ENCODE peak calls at places on chromosomes 13 and 19, in seven cellular contexts. One of them, this sample, is unnamed. For H3K4me1, the result is how much of the 10 kb centered on the place peaks cover.

GRCh38 chr13:108528303-108528702 is 101.1 kb upstream of the MYO16 start:
- DNase-seq in OCI-LY7: no peak
- DNase-seq in GM23338: no peak
- DNase-seq in GM23248: no peak
- DNase-seq in neural progenitor cell: no peak
- DNase-seq in MM.1S: no peak
- DNase-seq in HCT116: no peak
- DNase-seq in this sample: no peak

GRCh38 chr13:110319774-110320509 is 12.9 kb downstream of the COL4A2 start:
- DNase-seq in OCI-LY7: no peak
- DNase-seq in GM23338: no peak
- DNase-seq in GM23248: peak
- DNase-seq in neural progenitor cell: no peak
- DNase-seq in MM.1S: no peak
- DNase-seq in HCT116: peak
- DNase-seq in this sample: peak

GRCh38 chr13:92390217-92390616 is 836.4 kb upstream of the GPC6 start:
- DNase-seq in OCI-LY7: no peak
- DNase-seq in GM23338: no peak
- DNase-seq in GM23248: no peak
- DNase-seq in neural progenitor cell: no peak
- DNase-seq in MM.1S: peak
- DNase-seq in HCT116: no peak
- DNase-seq in this sample: no peak

GRCh38 chr19:16497837-16498236 is 1.6 kb downstream of the C19orf44 start:
- DNase-seq in OCI-LY7: no peak
- DNase-seq in GM23338: no peak
- DNase-seq in GM23248: no peak
- DNase-seq in neural progenitor cell: no peak
- DNase-seq in MM.1S: no peak
- DNase-seq in HCT116: no peak
- DNase-seq in this sample: no peak

GRCh38 chr13:37752156-37752555 is 117.4 kb downstream of the TRPC4 start:
- DNase-seq in OCI-LY7: no peak
- DNase-seq in GM23338: no peak
- DNase-seq in GM23248: no peak
- DNase-seq in neural progenitor cell: no peak
- DNase-seq in MM.1S: no peak
- DNase-seq in HCT116: no peak
- DNase-seq in this sample: no peak

GRCh38 chr13:42812311-42812710 is 30.9 kb downstream of the FAM216B start:
- DNase-seq in OCI-LY7: no peak
- DNase-seq in GM23338: no peak
- DNase-seq in GM23248: peak
- DNase-seq in neural progenitor cell: no peak
- DNase-seq in MM.1S: no peak
- DNase-seq in HCT116: no peak
- DNase-seq in this sample: no peak

GRCh38 chr19:17340302-17340870 is 3.0 kb downstream of the GTPBP3 start:
- DNase-seq in OCI-LY7: no peak
- DNase-seq in GM23338: peak
- DNase-seq in GM23248: no peak
- DNase-seq in neural progenitor cell: peak
- DNase-seq in MM.1S: no peak
- DNase-seq in HCT116: no peak
- DNase-seq in this sample: peak

GRCh38 chr13:69776937-69777336 is 330.7 kb upstream of the ATXN8OS start:
- DNase-seq in OCI-LY7: no peak
- DNase-seq in GM23338: no peak
- DNase-seq in GM23248: no peak
- DNase-seq in neural progenitor cell: no peak
- DNase-seq in MM.1S: no peak
- DNase-seq in HCT116: no peak
- DNase-seq in this sample: no peak

GRCh38 chr13:74575729-74576125 is 441.5 kb upstream of the KLF12 start:
- DNase-seq in OCI-LY7: no peak
- DNase-seq in GM23338: peak
- DNase-seq in GM23248: peak
- DNase-seq in neural progenitor cell: peak
- DNase-seq in MM.1S: peak
- DNase-seq in HCT116: no peak
- DNase-seq in this sample: peak

GRCh38 chr19:5246554-5247155 is 94.0 kb downstream of the PTPRS start:
- DNase-seq in OCI-LY7: no peak
- DNase-seq in GM23338: no peak
- DNase-seq in GM23248: no peak
- DNase-seq in neural progenitor cell: no peak
- DNase-seq in MM.1S: peak
- DNase-seq in HCT116: no peak
- DNase-seq in this sample: no peak

GRCh38 chr19:6233827-6234511 is 45.8 kb downstream of the MLLT1 start:
- DNase-seq in OCI-LY7: no peak
- DNase-seq in GM23338: no peak
- DNase-seq in GM23248: no peak
- DNase-seq in neural progenitor cell: no peak
- DNase-seq in MM.1S: no peak
- DNase-seq in HCT116: no peak
- DNase-seq in this sample: no peak

GRCh38 chr13:35764359-35765015 is 288.0 kb upstream of the MAB21L1 start:
- DNase-seq in OCI-LY7: no peak
- DNase-seq in GM23338: no peak
- DNase-seq in GM23248: peak
- DNase-seq in neural progenitor cell: no peak
- DNase-seq in MM.1S: no peak
- DNase-seq in HCT116: no peak
- DNase-seq in this sample: no peak

GRCh38 chr19:37867831-37868230 is 38.6 kb downstream of the WDR87 start:
- DNase-seq in OCI-LY7: no peak
- DNase-seq in GM23338: no peak
- DNase-seq in GM23248: peak
- DNase-seq in neural progenitor cell: no peak
- DNase-seq in MM.1S: no peak
- DNase-seq in HCT116: no peak
- DNase-seq in this sample: peak

GRCh38 chr19:46080561-46080960 is 39.8 kb upstream of the IGFL4 start:
- DNase-seq in OCI-LY7: no peak
- DNase-seq in GM23338: no peak
- DNase-seq in GM23248: peak
- DNase-seq in neural progenitor cell: no peak
- DNase-seq in MM.1S: no peak
- DNase-seq in HCT116: no peak
- DNase-seq in this sample: peak

GRCh38 chr13:49649963-49650312 is 21.6 kb downstream of the ARL11 start:
- DNase-seq in OCI-LY7: no peak
- DNase-seq in GM23338: no peak
- DNase-seq in GM23248: no peak
- DNase-seq in neural progenitor cell: no peak
- DNase-seq in MM.1S: no peak
- DNase-seq in HCT116: no peak
- DNase-seq in this sample: no peak

GRCh38 chr13:49645451-49645850 is 17.1 kb downstream of the ARL11 start:
- DNase-seq in OCI-LY7: no peak
- DNase-seq in GM23338: no peak
- DNase-seq in GM23248: no peak
- DNase-seq in neural progenitor cell: no peak
- DNase-seq in MM.1S: no peak
- DNase-seq in HCT116: no peak
- DNase-seq in this sample: no peak

GRCh38 chr13:49643003-49643651 is 14.8 kb downstream of the ARL11 start:
- DNase-seq in OCI-LY7: peak
- DNase-seq in GM23338: no peak
- DNase-seq in GM23248: no peak
- DNase-seq in neural progenitor cell: no peak
- DNase-seq in MM.1S: no peak
- DNase-seq in HCT116: no peak
- DNase-seq in this sample: no peak

GRCh38 chr13:49649244-49649962 is 21.1 kb downstream of the ARL11 start:
- DNase-seq in OCI-LY7: no peak
- DNase-seq in GM23338: peak
- DNase-seq in GM23248: peak
- DNase-seq in neural progenitor cell: peak
- DNase-seq in MM.1S: no peak
- DNase-seq in HCT116: no peak
- DNase-seq in this sample: peak

GRCh38 chr13:49646688-49647087 is 18.4 kb downstream of the ARL11 start:
- DNase-seq in OCI-LY7: no peak
- DNase-seq in GM23338: no peak
- DNase-seq in GM23248: no peak
- DNase-seq in neural progenitor cell: no peak
- DNase-seq in MM.1S: no peak
- DNase-seq in HCT116: no peak
- DNase-seq in this sample: no peak
- TF ChIP-seq EZH2phosphoT487 in OCI-LY7: no peak
- TF ChIP-seq EZH2phosphoT487 in GM23338: no peak
- TF ChIP-seq EZH2phosphoT487 in GM23248: no peak
- TF ChIP-seq EZH2phosphoT487 in neural progenitor cell: no peak
- TF ChIP-seq EZH2phosphoT487 in MM.1S: no peak
- TF ChIP-seq EZH2phosphoT487 in HCT116: no peak
- TF ChIP-seq EZH2phosphoT487 in this sample: no peak

GRCh38 chr19:13850910-13851753 is 25.8 kb upstream of the NANOS3 start:
- DNase-seq in OCI-LY7: no peak
- DNase-seq in GM23338: no peak
- DNase-seq in GM23248: peak
- DNase-seq in neural progenitor cell: no peak
- DNase-seq in MM.1S: no peak
- DNase-seq in HCT116: peak
- DNase-seq in this sample: peak
- H3K4me1 ChIP-seq in OCI-LY7: under half
- H3K4me1 ChIP-seq in GM23338: under half
- H3K4me1 ChIP-seq in GM23248: half or more
- H3K4me1 ChIP-seq in neural progenitor cell: under half
- H3K4me1 ChIP-seq in MM.1S: under half
- H3K4me1 ChIP-seq in HCT116: half or more
- H3K4me1 ChIP-seq in this sample: half or more

DNA sequence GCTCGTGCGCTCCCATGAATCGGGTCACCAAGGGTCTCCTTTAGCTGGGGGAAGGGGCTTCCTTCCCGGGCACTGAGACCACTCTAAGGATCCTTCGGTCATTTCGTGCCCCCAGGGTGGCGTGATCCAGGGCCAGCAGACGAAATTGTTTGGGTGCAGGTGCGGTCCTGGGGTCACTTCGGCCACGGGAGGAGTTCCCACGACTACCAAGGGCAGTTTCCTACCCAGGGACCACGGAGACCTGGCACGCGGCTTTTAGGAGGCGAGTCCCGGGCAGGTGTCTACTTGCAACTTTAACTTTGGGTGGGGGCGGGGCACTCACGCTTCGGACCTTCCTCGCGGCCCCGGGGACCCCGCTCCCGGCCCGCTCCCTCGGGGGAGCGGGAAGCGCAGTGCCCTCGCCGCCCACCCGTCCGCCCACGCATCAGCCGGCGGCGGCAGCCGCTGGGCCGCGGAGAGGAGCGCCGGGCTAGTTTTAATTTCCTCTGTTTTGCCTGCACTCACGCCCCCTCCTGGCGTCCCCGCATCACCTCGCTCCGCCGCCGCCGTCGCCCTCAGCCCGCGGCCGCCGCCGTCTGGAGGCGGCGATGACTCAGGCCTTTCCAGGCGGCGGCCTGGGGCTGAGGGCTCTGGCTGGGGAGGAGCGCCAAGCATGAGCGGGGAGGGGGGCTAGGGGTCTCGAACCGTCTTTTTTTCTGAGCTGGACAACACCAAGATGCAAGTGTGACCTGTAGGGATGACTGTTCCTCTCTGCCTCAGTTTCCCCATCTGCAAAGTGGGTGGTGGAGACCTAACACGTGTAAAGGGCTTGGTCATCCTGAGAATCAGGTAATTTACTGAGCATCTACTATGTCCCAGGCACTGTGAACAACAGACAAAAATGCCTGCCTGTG is 21.8 kb downstream of the OLFM2 start:
- DNase-seq in OCI-LY7: peak
- DNase-seq in GM23338: peak
- DNase-seq in GM23248: peak
- DNase-seq in neural progenitor cell: peak
- DNase-seq in MM.1S: peak
- DNase-seq in HCT116: peak
- DNase-seq in this sample: peak
- TF ChIP-seq EZH2phosphoT487 in OCI-LY7: no peak
- TF ChIP-seq EZH2phosphoT487 in GM23338: no peak
- TF ChIP-seq EZH2phosphoT487 in GM23248: no peak
- TF ChIP-seq EZH2phosphoT487 in neural progenitor cell: no peak
- TF ChIP-seq EZH2phosphoT487 in MM.1S: no peak
- TF ChIP-seq EZH2phosphoT487 in HCT116: no peak
- TF ChIP-seq EZH2phosphoT487 in this sample: no peak

GRCh38 chr13:54643863-54644262 is 1615.2 kb downstream of the OLFM4 start:
- DNase-seq in OCI-LY7: no peak
- DNase-seq in GM23338: no peak
- DNase-seq in GM23248: no peak
- DNase-seq in neural progenitor cell: no peak
- DNase-seq in MM.1S: no peak
- DNase-seq in HCT116: no peak
- DNase-seq in this sample: no peak

GRCh38 chr13:54647275-54647674 is 1618.7 kb downstream of the OLFM4 start:
- DNase-seq in OCI-LY7: no peak
- DNase-seq in GM23338: no peak
- DNase-seq in GM23248: no peak
- DNase-seq in neural progenitor cell: no peak
- DNase-seq in MM.1S: no peak
- DNase-seq in HCT116: no peak
- DNase-seq in this sample: no peak
- H3K4me1 ChIP-seq in OCI-LY7: under half
- H3K4me1 ChIP-seq in GM23338: under half
- H3K4me1 ChIP-seq in GM23248: under half
- H3K4me1 ChIP-seq in neural progenitor cell: under half
- H3K4me1 ChIP-seq in MM.1S: under half
- H3K4me1 ChIP-seq in HCT116: under half
- H3K4me1 ChIP-seq in this sample: under half

DNA sequence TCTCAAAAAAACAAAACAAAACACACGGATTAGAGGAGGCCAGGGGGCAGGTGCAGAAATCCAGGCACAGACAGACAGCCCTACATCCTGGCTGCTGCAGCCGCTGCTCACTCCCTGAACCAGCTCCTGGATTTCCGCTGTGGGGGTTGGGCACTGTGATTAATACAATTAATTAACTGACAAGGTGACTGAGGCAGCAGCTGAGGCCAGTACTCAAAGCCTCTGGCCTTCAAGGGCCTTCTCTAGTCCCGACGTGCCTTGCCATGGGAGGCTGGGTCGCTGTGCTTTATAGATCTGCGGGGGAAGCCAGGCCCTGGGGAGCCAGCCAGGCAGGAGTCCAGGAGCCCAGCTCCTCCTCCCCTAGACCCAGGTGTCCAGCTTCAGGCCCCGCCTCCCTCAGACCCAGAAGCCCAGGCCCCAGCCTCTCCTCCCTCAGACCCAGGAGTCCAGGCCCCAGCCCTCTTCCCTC is 4.6 kb downstream of the NECTIN2 start:
- DNase-seq in OCI-LY7: no peak
- DNase-seq in GM23338: no peak
- DNase-seq in GM23248: no peak
- DNase-seq in neural progenitor cell: no peak
- DNase-seq in MM.1S: no peak
- DNase-seq in HCT116: no peak
- DNase-seq in this sample: no peak
- TF ChIP-seq EZH2phosphoT487 in OCI-LY7: no peak
- TF ChIP-seq EZH2phosphoT487 in GM23338: no peak
- TF ChIP-seq EZH2phosphoT487 in GM23248: no peak
- TF ChIP-seq EZH2phosphoT487 in neural progenitor cell: no peak
- TF ChIP-seq EZH2phosphoT487 in MM.1S: no peak
- TF ChIP-seq EZH2phosphoT487 in HCT116: no peak
- TF ChIP-seq EZH2phosphoT487 in this sample: no peak

GRCh38 chr13:98162935-98163334 is 14.1 kb downstream of the RNF113B start:
- DNase-seq in OCI-LY7: no peak
- DNase-seq in GM23338: no peak
- DNase-seq in GM23248: no peak
- DNase-seq in neural progenitor cell: no peak
- DNase-seq in MM.1S: no peak
- DNase-seq in HCT116: no peak
- DNase-seq in this sample: no peak
- H3K4me1 ChIP-seq in OCI-LY7: under half
- H3K4me1 ChIP-seq in GM23338: under half
- H3K4me1 ChIP-seq in GM23248: under half
- H3K4me1 ChIP-seq in neural progenitor cell: under half
- H3K4me1 ChIP-seq in MM.1S: under half
- H3K4me1 ChIP-seq in HCT116: under half
- H3K4me1 ChIP-seq in this sample: under half

GRCh38 chr19:47499863-47500830 is 14.7 kb downstream of the NAPA start:
- DNase-seq in OCI-LY7: no peak
- DNase-seq in GM23338: peak
- DNase-seq in GM23248: no peak
- DNase-seq in neural progenitor cell: no peak
- DNase-seq in MM.1S: no peak
- DNase-seq in HCT116: no peak
- DNase-seq in this sample: no peak
- TF ChIP-seq EZH2phosphoT487 in OCI-LY7: no peak
- TF ChIP-seq EZH2phosphoT487 in GM23338: no peak
- TF ChIP-seq EZH2phosphoT487 in GM23248: no peak
- TF ChIP-seq EZH2phosphoT487 in neural progenitor cell: no peak
- TF ChIP-seq EZH2phosphoT487 in MM.1S: no peak
- TF ChIP-seq EZH2phosphoT487 in HCT116: no peak
- TF ChIP-seq EZH2phosphoT487 in this sample: no peak